ENCODE peak calls at places on chromosomes 13 and 19, in seven cellular contexts. One of them, this sample, is unnamed.
A peak's percentile ranks its signal among the peaks of the same experiment; 100 is the strongest.

GRCh38 chr19:43489310-43489709 is 15.2 kb downstream of the PHLDB3 start:
- DNase-seq in ascending aorta: no peak
- DNase-seq in cardiac fibroblast: no peak
- DNase-seq in K562: no peak
- DNase-seq in AG04450: no peak
- DNase-seq in progenitor cell of endocrine pancreas: no peak
- DNase-seq in tibial artery: no peak
- DNase-seq in this sample: no peak

GRCh38 chr13:42279080-42279479 is 7.1 kb downstream of the AKAP11 start:
- DNase-seq in ascending aorta: no peak
- DNase-seq in cardiac fibroblast: no peak
- DNase-seq in K562: no peak
- DNase-seq in AG04450: no peak
- DNase-seq in progenitor cell of endocrine pancreas: no peak
- DNase-seq in tibial artery: no peak
- DNase-seq in this sample: no peak

GRCh38 chr13:108963276-108963810 is 333.9 kb downstream of the MYO16 start:
- DNase-seq in ascending aorta: no peak
- DNase-seq in cardiac fibroblast: no peak
- DNase-seq in K562: no peak
- DNase-seq in AG04450: no peak
- DNase-seq in progenitor cell of endocrine pancreas: no peak
- DNase-seq in tibial artery: no peak
- DNase-seq in this sample: no peak

GRCh38 chr13:93818345-93818744 is 591.7 kb downstream of the GPC6 start:
- DNase-seq in ascending aorta: no peak
- DNase-seq in cardiac fibroblast: no peak
- DNase-seq in K562: no peak
- DNase-seq in AG04450: no peak
- DNase-seq in progenitor cell of endocrine pancreas: no peak
- DNase-seq in tibial artery: no peak
- DNase-seq in this sample: no peak

GRCh38 chr13:94209110-94209509 is 270.4 kb downstream of the DCT start:
- DNase-seq in ascending aorta: no peak
- DNase-seq in cardiac fibroblast: peak; percentile 26
- DNase-seq in K562: no peak
- DNase-seq in AG04450: no peak
- DNase-seq in progenitor cell of endocrine pancreas: no peak
- DNase-seq in tibial artery: no peak
- DNase-seq in this sample: no peak

GRCh38 chr19:27885361-27885760 is 1327.6 kb downstream of the UQCRFS1 start:
- DNase-seq in ascending aorta: no peak
- DNase-seq in cardiac fibroblast: no peak
- DNase-seq in K562: no peak
- DNase-seq in AG04450: no peak
- DNase-seq in progenitor cell of endocrine pancreas: no peak
- DNase-seq in tibial artery: no peak
- DNase-seq in this sample: no peak

GRCh38 chr13:32669030-32669646 is 82.9 kb downstream of the PDS5B start:
- DNase-seq in ascending aorta: no peak
- DNase-seq in cardiac fibroblast: peak; percentile 76
- DNase-seq in K562: peak; percentile 27
- DNase-seq in AG04450: no peak
- DNase-seq in progenitor cell of endocrine pancreas: no peak
- DNase-seq in tibial artery: no peak
- DNase-seq in this sample: peak; percentile 18

GRCh38 chr19:16369664-16370576 is 45.3 kb downstream of the KLF2 start:
- DNase-seq in ascending aorta: no peak
- DNase-seq in cardiac fibroblast: no peak
- DNase-seq in K562: no peak
- DNase-seq in AG04450: no peak
- DNase-seq in progenitor cell of endocrine pancreas: no peak
- DNase-seq in tibial artery: no peak
- DNase-seq in this sample: no peak

GRCh38 chr13:107251321-107251720 is 683.4 kb upstream of the ARGLU1 start:
- DNase-seq in ascending aorta: no peak
- DNase-seq in cardiac fibroblast: no peak
- DNase-seq in K562: no peak
- DNase-seq in AG04450: no peak
- DNase-seq in progenitor cell of endocrine pancreas: no peak
- DNase-seq in tibial artery: no peak
- DNase-seq in this sample: no peak

GRCh38 chr13:64925284-64925683 is 2304.9 kb downstream of the PCDH9 start:
- DNase-seq in ascending aorta: no peak
- DNase-seq in cardiac fibroblast: peak; percentile 20
- DNase-seq in K562: no peak
- DNase-seq in AG04450: no peak
- DNase-seq in progenitor cell of endocrine pancreas: peak; percentile 51
- DNase-seq in tibial artery: no peak
- DNase-seq in this sample: peak; percentile 55

GRCh38 chr13:110158201-110158600 is 148.8 kb downstream of the COL4A1 start:
- DNase-seq in ascending aorta: no peak
- DNase-seq in cardiac fibroblast: no peak
- DNase-seq in K562: no peak
- DNase-seq in AG04450: no peak
- DNase-seq in progenitor cell of endocrine pancreas: no peak
- DNase-seq in tibial artery: no peak
- DNase-seq in this sample: no peak

GRCh38 chr19:58538257-58539168 is 5.4 kb upstream of the TRIM28 start:
- DNase-seq in ascending aorta: no peak
- DNase-seq in cardiac fibroblast: peak; percentile 54
- DNase-seq in K562: no peak
- DNase-seq in AG04450: no peak
- DNase-seq in progenitor cell of endocrine pancreas: peak; percentile 73
- DNase-seq in tibial artery: no peak
- DNase-seq in this sample: peak; percentile 78

GRCh38 chr19:45406165-45406956 is at the start of gene POLR1G:
- DNase-seq in ascending aorta: no peak
- DNase-seq in cardiac fibroblast: peak; percentile 82
- DNase-seq in K562: peak; percentile 84
- DNase-seq in AG04450: no peak
- DNase-seq in progenitor cell of endocrine pancreas: peak; percentile 64
- DNase-seq in tibial artery: peak; percentile 87
- DNase-seq in this sample: peak; percentile 68

GRCh38 chr19:27657271-27658051 is 1555.5 kb downstream of the UQCRFS1 start:
- DNase-seq in ascending aorta: no peak
- DNase-seq in cardiac fibroblast: no peak
- DNase-seq in K562: no peak
- DNase-seq in AG04450: no peak
- DNase-seq in progenitor cell of endocrine pancreas: no peak
- DNase-seq in tibial artery: peak; percentile 25
- DNase-seq in this sample: no peak

GRCh38 chr13:91346848-91347211 is 657 bp upstream of the MIR17HG start:
- DNase-seq in ascending aorta: no peak
- DNase-seq in cardiac fibroblast: peak; percentile 4
- DNase-seq in K562: peak; percentile 71
- DNase-seq in AG04450: no peak
- DNase-seq in progenitor cell of endocrine pancreas: peak; percentile 11
- DNase-seq in tibial artery: no peak
- DNase-seq in this sample: peak; percentile 22

GRCh38 chr13:45826741-45827140 is 24.8 kb downstream of the SIAH3 start:
- DNase-seq in ascending aorta: no peak
- DNase-seq in cardiac fibroblast: no peak
- DNase-seq in K562: no peak
- DNase-seq in AG04450: no peak
- DNase-seq in progenitor cell of endocrine pancreas: no peak
- DNase-seq in tibial artery: no peak
- DNase-seq in this sample: no peak

GRCh38 chr13:39599842-39600241 is 3.2 kb downstream of the LHFPL6 start:
- DNase-seq in ascending aorta: no peak
- DNase-seq in cardiac fibroblast: peak; percentile 49
- DNase-seq in K562: no peak
- DNase-seq in AG04450: no peak
- DNase-seq in progenitor cell of endocrine pancreas: no peak
- DNase-seq in tibial artery: no peak
- DNase-seq in this sample: no peak

GRCh38 chr13:49436890-49437289 is 7.0 kb downstream of the CAB39L start:
- DNase-seq in ascending aorta: no peak
- DNase-seq in cardiac fibroblast: peak; percentile 79
- DNase-seq in K562: no peak
- DNase-seq in AG04450: no peak
- DNase-seq in progenitor cell of endocrine pancreas: no peak
- DNase-seq in tibial artery: peak; percentile 69
- DNase-seq in this sample: no peak

GRCh38 chr19:9953802-9954542 is 17.7 kb upstream of the OLFM2 start:
- DNase-seq in ascending aorta: no peak
- DNase-seq in cardiac fibroblast: no peak
- DNase-seq in K562: no peak
- DNase-seq in AG04450: no peak
- DNase-seq in progenitor cell of endocrine pancreas: no peak
- DNase-seq in tibial artery: no peak
- DNase-seq in this sample: no peak

GRCh38 chr13:33312150-33312908 is 26.8 kb upstream of the STARD13 start:
- DNase-seq in ascending aorta: no peak
- DNase-seq in cardiac fibroblast: peak; percentile 41
- DNase-seq in K562: no peak
- DNase-seq in AG04450: no peak
- DNase-seq in progenitor cell of endocrine pancreas: no peak
- DNase-seq in tibial artery: no peak
- DNase-seq in this sample: no peak

GRCh38 chr19:44960906-44961734 is 5.9 kb downstream of the CLPTM1 start:
- DNase-seq in ascending aorta: no peak
- DNase-seq in cardiac fibroblast: no peak
- DNase-seq in K562: no peak
- DNase-seq in AG04450: no peak
- DNase-seq in progenitor cell of endocrine pancreas: no peak
- DNase-seq in tibial artery: no peak
- DNase-seq in this sample: no peak

GRCh38 chr19:11736696-11737095 is 2.0 kb downstream of the ZNF823 start:
- DNase-seq in ascending aorta: no peak
- DNase-seq in cardiac fibroblast: peak; percentile 36
- DNase-seq in K562: peak; percentile 75
- DNase-seq in AG04450: no peak
- DNase-seq in progenitor cell of endocrine pancreas: no peak
- DNase-seq in tibial artery: no peak
- DNase-seq in this sample: no peak

GRCh38 chr13:74450525-74450845 is 316.3 kb upstream of the KLF12 start:
- DNase-seq in ascending aorta: no peak
- DNase-seq in cardiac fibroblast: no peak
- DNase-seq in K562: no peak
- DNase-seq in AG04450: no peak
- DNase-seq in progenitor cell of endocrine pancreas: no peak
- DNase-seq in tibial artery: no peak
- DNase-seq in this sample: no peak

GRCh38 chr19:29417048-29417447 is 108.7 kb upstream of the VSTM2B start:
- DNase-seq in ascending aorta: no peak
- DNase-seq in cardiac fibroblast: no peak
- DNase-seq in K562: no peak
- DNase-seq in AG04450: no peak
- DNase-seq in progenitor cell of endocrine pancreas: no peak
- DNase-seq in tibial artery: no peak
- DNase-seq in this sample: no peak

GRCh38 chr19:29410974-29411615 is 114.7 kb upstream of the VSTM2B start:
- DNase-seq in ascending aorta: no peak
- DNase-seq in cardiac fibroblast: no peak
- DNase-seq in K562: no peak
- DNase-seq in AG04450: no peak
- DNase-seq in progenitor cell of endocrine pancreas: no peak
- DNase-seq in tibial artery: no peak
- DNase-seq in this sample: no peak

GRCh38 chr19:29409121-29409862 is 116.5 kb upstream of the VSTM2B start:
- DNase-seq in ascending aorta: no peak
- DNase-seq in cardiac fibroblast: no peak
- DNase-seq in K562: no peak
- DNase-seq in AG04450: no peak
- DNase-seq in progenitor cell of endocrine pancreas: no peak
- DNase-seq in tibial artery: no peak
- DNase-seq in this sample: no peak

GRCh38 chr19:29415507-29415906 is 110.3 kb upstream of the VSTM2B start:
- DNase-seq in ascending aorta: no peak
- DNase-seq in cardiac fibroblast: no peak
- DNase-seq in K562: no peak
- DNase-seq in AG04450: no peak
- DNase-seq in progenitor cell of endocrine pancreas: no peak
- DNase-seq in tibial artery: no peak
- DNase-seq in this sample: no peak

DNA sequence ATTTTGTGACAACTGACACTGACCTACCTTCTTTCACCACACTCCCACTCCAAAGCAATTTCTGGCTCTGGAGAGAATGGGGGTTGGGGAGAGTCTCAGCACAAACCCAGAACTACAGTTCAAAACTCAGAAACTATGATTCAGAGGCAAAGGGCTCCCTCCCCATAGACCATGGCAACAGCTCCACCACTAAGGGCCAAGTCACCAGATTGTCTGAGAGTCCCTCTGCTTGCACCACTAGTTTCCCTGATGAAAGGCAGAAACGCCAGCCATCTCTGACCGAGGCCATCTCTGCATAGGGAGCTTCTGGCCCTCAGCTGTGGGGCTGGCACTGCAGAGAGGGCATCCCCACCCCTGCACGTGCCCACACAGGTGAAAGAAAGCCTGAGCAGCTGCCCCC is 112.4 kb upstream of the VSTM2B start:
- DNase-seq in ascending aorta: no peak
- DNase-seq in cardiac fibroblast: no peak
- DNase-seq in K562: no peak
- DNase-seq in AG04450: no peak
- DNase-seq in progenitor cell of endocrine pancreas: no peak
- DNase-seq in tibial artery: no peak
- DNase-seq in this sample: no peak
- TF ChIP-seq CTCF in ascending aorta: no peak
- TF ChIP-seq CTCF in cardiac fibroblast: no peak
- TF ChIP-seq CTCF in K562: no peak
- TF ChIP-seq CTCF in AG04450: no peak
- TF ChIP-seq CTCF in progenitor cell of endocrine pancreas: no peak
- TF ChIP-seq CTCF in tibial artery: no peak
- TF ChIP-seq CTCF in this sample: no peak

DNA sequence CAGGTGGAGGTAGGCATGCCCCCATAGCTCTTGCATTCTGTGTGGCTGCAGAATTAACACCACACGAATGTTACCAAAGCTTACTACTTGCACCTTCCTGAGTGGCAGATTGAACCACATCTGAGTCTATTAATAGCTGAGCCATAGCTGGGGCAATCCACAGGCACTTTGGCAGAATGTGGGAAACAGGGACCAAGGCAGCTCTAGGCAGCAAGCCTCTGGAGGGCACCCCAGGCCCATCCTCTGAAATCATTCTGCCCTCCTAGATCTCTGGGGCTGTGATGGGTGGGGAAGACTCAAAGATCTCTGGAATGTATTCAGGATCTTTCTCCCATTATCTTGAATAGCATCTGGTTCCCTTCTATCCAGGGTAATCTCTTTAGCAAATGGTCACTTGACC is 139.3 kb downstream of the TNFRSF19 start:
- DNase-seq in ascending aorta: no peak
- DNase-seq in cardiac fibroblast: peak; percentile 24
- DNase-seq in K562: no peak
- DNase-seq in AG04450: no peak
- DNase-seq in progenitor cell of endocrine pancreas: no peak
- DNase-seq in tibial artery: no peak
- DNase-seq in this sample: no peak
- TF ChIP-seq CTCF in ascending aorta: no peak
- TF ChIP-seq CTCF in cardiac fibroblast: peak; percentile 31
- TF ChIP-seq CTCF in K562: no peak
- TF ChIP-seq CTCF in AG04450: no peak
- TF ChIP-seq CTCF in progenitor cell of endocrine pancreas: no peak
- TF ChIP-seq CTCF in tibial artery: no peak
- TF ChIP-seq CTCF in this sample: no peak

GRCh38 chr19:46721269-46722003 is 4.5 kb upstream of the PRKD2 start:
- DNase-seq in ascending aorta: no peak
- DNase-seq in cardiac fibroblast: no peak
- DNase-seq in K562: peak; percentile 64
- DNase-seq in AG04450: no peak
- DNase-seq in progenitor cell of endocrine pancreas: no peak
- DNase-seq in tibial artery: no peak
- DNase-seq in this sample: peak; percentile 60
- TF ChIP-seq CTCF in ascending aorta: no peak
- TF ChIP-seq CTCF in cardiac fibroblast: peak; percentile 1
- TF ChIP-seq CTCF in K562: peak; percentile 53
- TF ChIP-seq CTCF in AG04450: peak; percentile 27
- TF ChIP-seq CTCF in progenitor cell of endocrine pancreas: peak; percentile 30
- TF ChIP-seq CTCF in tibial artery: no peak
- TF ChIP-seq CTCF in this sample: peak; percentile 29

GRCh38 chr13:27962982-27963381 is 6.1 kb downstream of the CDX2 start:
- DNase-seq in ascending aorta: no peak
- DNase-seq in cardiac fibroblast: no peak
- DNase-seq in K562: no peak
- DNase-seq in AG04450: no peak
- DNase-seq in progenitor cell of endocrine pancreas: no peak
- DNase-seq in tibial artery: no peak
- DNase-seq in this sample: no peak
- TF ChIP-seq CTCF in ascending aorta: no peak
- TF ChIP-seq CTCF in cardiac fibroblast: no peak
- TF ChIP-seq CTCF in K562: no peak
- TF ChIP-seq CTCF in AG04450: no peak
- TF ChIP-seq CTCF in progenitor cell of endocrine pancreas: no peak
- TF ChIP-seq CTCF in tibial artery: no peak
- TF ChIP-seq CTCF in this sample: no peak

This sample was measured in endothelial cell.